ENCODE peak calls at places on chromosomes 11 and 22, in seven cellular contexts. E is cardiac muscle cell, K is sigmoid colon, V is fibroblast of lung, X is uterus, W is mammary epithelial cell, J is MM.1S. G is an unnamed sample.

GRCh38 chr22:20401376-20402020 is 7.5 kb downstream of the ZNF74 start:
- DNase-seq in E (no peak), K (no peak), V (no peak), X (no peak), W (no peak), J (no peak), G (no peak)

GRCh38 chr11:66967670-66968425 is 7.3 kb upstream of the C11orf86 start:
- DNase-seq in E (peak; percentile 85), K (no peak), V (peak; percentile 80), X (peak; percentile 38), W (peak; percentile 78), J (no peak), G (no peak)

GRCh38 chr22:42389137-42389536 is 43.1 kb downstream of the NFAM1 start:
- DNase-seq in E (no peak), K (no peak), V (no peak), X (no peak), W (peak; percentile 47), J (no peak), G (no peak)

GRCh38 chr11:5476184-5476819 is 12.2 kb upstream of the OR52D1 start:
- DNase-seq in E (peak; percentile 62), K (no peak), V (peak; percentile 43), X (no peak), W (peak; percentile 27), J (peak; percentile 40), G (peak; percentile 42)

GRCh38 chr22:48756146-48757111 is 1071.2 kb downstream of the BRD1 start:
- DNase-seq in E (no peak), K (peak; percentile 51), V (no peak), X (no peak), W (no peak), J (no peak), G (no peak)

GRCh38 chr11:110077866-110078325 is 15.3 kb upstream of the ZC3H12C start:
- DNase-seq in E (peak; percentile 53), K (no peak), V (peak; percentile 71), X (no peak), W (peak; percentile 91), J (no peak), G (no peak)

GRCh38 chr22:48476599-48476998 is 1351.1 kb downstream of the BRD1 start:
- DNase-seq in E (no peak), K (no peak), V (no peak), X (no peak), W (no peak), J (no peak), G (no peak)

GRCh38 chr11:61974766-61975631 is 7.6 kb upstream of the FTH1 start:
- DNase-seq in E (peak; percentile 21), K (no peak), V (peak; percentile 46), X (no peak), W (peak; percentile 63), J (no peak), G (peak; percentile 75)

DNA sequence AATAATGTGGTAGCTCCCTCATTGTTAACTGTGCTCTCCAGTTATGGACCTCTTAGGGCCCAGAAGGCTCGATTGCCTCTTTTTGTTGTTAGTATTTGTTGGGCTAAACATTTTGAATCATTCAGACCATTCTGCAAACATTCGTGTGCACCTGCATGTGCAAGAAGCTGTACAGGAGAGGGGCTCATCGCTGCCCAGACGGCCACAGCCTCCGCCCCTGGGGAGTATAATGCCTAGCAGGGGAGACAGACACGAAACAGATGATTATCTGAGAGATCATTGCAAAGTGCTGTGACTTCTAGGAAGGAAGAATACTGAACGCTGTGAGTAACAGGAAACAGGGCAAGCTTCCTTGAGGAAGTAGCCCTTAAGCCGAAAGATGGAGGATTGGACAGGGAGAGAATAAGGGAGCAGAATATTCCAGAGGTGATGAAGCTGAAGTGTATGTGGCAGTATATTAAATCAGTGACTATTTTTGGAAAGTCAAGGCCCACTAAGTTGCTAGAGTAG is 123.3 kb upstream of the RASSF10 start:
- DNase-seq in E (no peak), K (no peak), V (no peak), X (no peak), W (no peak), J (no peak), G (no peak)
- H3K36me3 ChIP-seq in E (peaks cover 5% of the 10 kb centered on the region), K (no peaks in the 10 kb centered on the region), V (peaks cover 15% of the 10 kb centered on the region), X (no peaks in the 10 kb centered on the region), W (peaks cover 13% of the 10 kb centered on the region), J (no peaks in the 10 kb centered on the region), G (peaks cover 18% of the 10 kb centered on the region)

GRCh38 chr11:125627236-125627910 is 2.4 kb downstream of the CHEK1 start:
- DNase-seq in E (no peak), K (no peak), V (peak; percentile 62), X (no peak), W (peak; percentile 25), J (no peak), G (no peak)
- H3K4me3 ChIP-seq in E (peak overlapping the region; percentile 55), K (no peak overlapping the region), V (peak overlapping the region; percentile 74), X (no peak overlapping the region), W (peak overlapping the region; percentile 71), J (peak overlapping the region; percentile 79), G (no peak overlapping the region)

GRCh38 chr11:36427079-36427478 is 83.0 kb downstream of the TRAF6 start:
- DNase-seq in E (peak; percentile 50), K (no peak), V (no peak), X (no peak), W (no peak), J (no peak), G (no peak)

GRCh38 chr11:36427876-36428275 is 82.2 kb downstream of the TRAF6 start:
- DNase-seq in E (no peak), K (no peak), V (no peak), X (no peak), W (peak; percentile 42), J (no peak), G (no peak)

GRCh38 chr11:36425593-36426206 is 84.4 kb downstream of the TRAF6 start:
- DNase-seq in E (no peak), K (no peak), V (peak; percentile 71), X (no peak), W (no peak), J (no peak), G (no peak)

GRCh38 chr11:36421546-36422155 is 88.4 kb downstream of the TRAF6 start:
- DNase-seq in E (no peak), K (no peak), V (peak; percentile 44), X (no peak), W (no peak), J (no peak), G (no peak)

DNA sequence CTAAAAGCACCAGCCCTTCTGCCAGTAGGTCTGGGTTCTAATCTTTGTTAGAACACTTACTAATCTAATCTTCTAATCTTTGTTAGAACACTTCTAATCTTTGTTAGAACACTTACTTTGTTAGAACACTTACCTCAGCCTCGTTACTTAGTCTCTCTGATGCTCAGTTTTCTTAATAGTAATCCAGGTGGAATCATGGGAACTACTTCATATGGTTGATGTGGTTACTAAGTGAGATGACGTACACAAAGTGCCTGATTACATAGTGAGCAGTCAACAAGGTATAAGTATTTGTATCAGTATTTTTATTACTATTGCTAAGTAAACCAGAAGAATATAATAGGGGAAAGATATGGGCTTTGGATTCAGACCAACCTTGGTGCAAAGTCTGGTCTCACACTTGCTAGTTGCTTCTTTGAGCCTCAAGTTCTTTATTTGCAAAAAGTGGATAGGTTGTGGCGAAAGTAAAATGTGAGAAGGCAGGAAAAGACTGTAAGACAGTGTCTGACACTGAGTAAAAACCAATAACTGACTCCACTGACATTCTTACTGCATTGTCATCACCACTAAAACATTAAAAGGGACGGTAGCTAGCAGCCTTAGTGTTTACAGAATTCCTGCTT is 83.7 kb downstream of the TRAF6 start:
- DNase-seq in E (no peak), K (no peak), V (no peak), X (no peak), W (no peak), J (no peak), G (no peak)
- H3K27ac ChIP-seq in E (no peak overlapping the region), K (no peak overlapping the region), V (no peak overlapping the region), X (no peak overlapping the region), W (no peak overlapping the region), J (no peak overlapping the region), G (no peak overlapping the region)

DNA sequence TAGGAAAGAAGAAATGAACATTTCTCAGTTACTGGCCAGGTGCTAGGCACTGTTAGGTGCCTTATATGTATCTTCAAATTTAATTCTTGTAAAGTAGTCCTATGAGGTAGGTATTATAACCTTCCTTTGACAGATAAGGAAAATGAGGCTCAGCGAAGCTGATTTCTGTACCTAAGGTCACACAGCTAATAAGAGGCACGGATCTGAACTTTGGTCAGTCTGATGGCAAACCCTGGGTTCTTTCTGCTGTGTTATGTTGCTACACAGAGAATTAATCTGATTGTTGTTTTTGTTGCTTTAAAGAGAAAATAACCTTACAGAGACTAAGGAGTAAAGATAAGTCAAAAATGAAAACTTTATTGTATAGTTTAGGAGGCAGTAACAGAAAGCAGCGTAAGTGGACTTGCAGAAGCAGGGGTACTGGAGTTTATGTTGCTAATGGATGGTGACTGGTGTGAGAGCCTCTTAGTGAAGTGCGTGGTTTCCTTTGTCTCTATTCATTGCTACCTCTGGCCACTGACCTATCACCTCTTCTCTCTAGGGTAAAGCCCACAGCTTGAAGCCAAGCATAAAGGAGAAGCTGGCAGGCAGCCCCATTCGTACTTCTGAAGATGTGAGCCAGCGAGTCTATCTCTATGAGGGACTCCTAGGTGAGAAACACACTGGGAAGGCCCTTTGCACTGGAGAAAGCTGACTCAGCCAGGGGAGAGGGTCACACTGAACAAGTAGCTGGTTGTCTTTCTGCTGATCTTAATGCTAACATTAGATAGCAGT is 38.3 kb downstream of the MADD start:
- DNase-seq in E (no peak), K (no peak), V (no peak), X (no peak), W (no peak), J (no peak), G (no peak)
- H3K36me3 ChIP-seq in E (peaks cover 62% of the 10 kb centered on the region), K (peaks cover 72% of the 10 kb centered on the region), V (peaks cover 8% of the 10 kb centered on the region), X (no peaks in the 10 kb centered on the region), W (peaks cover 14% of the 10 kb centered on the region), J (no peaks in the 10 kb centered on the region), G (peaks cover 70% of the 10 kb centered on the region)

DNA sequence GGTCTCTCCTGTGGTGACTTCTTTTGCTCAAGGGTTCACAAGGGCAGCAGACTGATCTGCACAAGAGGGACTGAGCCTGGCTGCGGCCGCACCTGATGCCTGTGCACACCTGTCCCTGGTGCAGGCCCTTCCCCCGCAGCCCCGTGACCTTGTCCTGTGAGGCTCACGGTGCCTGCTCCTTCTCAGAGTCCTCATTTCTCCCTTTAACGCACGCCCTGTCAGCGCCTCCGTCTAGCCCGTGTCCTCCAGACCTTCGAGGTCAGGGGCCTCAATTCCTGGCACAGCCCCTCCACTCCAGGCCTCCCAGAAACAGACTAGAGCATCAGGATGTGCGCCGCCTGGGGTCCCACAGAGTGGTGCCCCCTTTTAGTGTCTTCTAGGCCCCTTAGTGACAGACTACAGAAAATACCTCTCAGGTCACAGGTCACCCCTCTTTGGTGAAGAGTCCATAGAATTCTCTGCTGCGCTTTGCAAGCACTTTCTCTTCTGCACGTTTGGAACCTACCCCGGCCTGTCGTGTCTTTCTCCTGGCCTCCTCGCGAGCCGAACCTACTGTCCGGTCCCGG is 1.0 kb upstream of the DRD4 start:
- DNase-seq in E (no peak), K (no peak), V (no peak), X (no peak), W (no peak), J (no peak), G (no peak)
- H3K4me3 ChIP-seq in E (no peak overlapping the region), K (no peak overlapping the region), V (no peak overlapping the region), X (no peak overlapping the region), W (no peak overlapping the region), J (no peak overlapping the region), G (no peak overlapping the region)

DNA sequence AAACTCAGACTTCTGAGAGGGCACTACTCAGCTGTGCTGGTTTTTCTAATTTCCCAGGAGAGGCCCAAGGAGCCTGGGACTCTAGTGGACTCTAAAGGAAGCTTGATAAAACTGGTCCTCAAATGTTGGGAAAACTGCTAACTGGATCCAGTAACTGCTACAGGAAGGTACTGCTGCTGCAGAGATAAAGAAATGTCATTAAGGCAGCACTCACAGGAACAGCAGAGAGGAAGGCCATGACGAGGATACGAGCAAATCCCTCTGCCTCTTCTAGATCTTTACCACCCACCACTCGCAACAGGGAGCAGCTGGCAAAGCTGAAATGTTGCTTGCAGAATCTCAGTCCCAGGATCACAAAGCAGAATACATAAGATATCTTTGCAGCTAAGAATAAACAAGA is 23.5 kb downstream of the TTC28 start:
- DNase-seq in E (no peak), K (no peak), V (no peak), X (no peak), W (no peak), J (no peak), G (no peak)
- H3K27ac ChIP-seq in E (peak overlapping the region; percentile 47), K (no peak overlapping the region), V (no peak overlapping the region), X (no peak overlapping the region), W (no peak overlapping the region), J (no peak overlapping the region), G (no peak overlapping the region)

G was measured in pancreas.